ENCODE peak calls at places on chromosomes 11 and 22, in ten cellular contexts. K, U, T, A, Q, L, D, I, X and H are unnamed samples.

GRCh38 chr11:44258190-44258489 is 51.8 kb downstream of the ALX4 start:
- DNase-seq in X (peak), A (no peak), T (peak), L (no peak), U (no peak), Q (no peak), K (peak), D (no peak), I (no peak), H (no peak)

GRCh38 chr22:37223965-37224551 is 11.8 kb upstream of the SSTR3 start:
- DNase-seq in K (no peak), A (no peak), T (no peak), D (no peak), X (no peak), Q (no peak), L (no peak), I (no peak), U (no peak), H (no peak)

GRCh38 chr11:66443602-66444001 is 5.0 kb upstream of the MRPL11 start:
- DNase-seq in X (no peak), D (no peak), I (no peak), T (no peak), Q (no peak), L (peak), K (peak), U (peak), A (no peak), H (peak)

GRCh38 chr11:78386551-78386950 is 31.1 kb downstream of the GAB2 start:
- DNase-seq in Q (no peak), U (no peak), L (no peak), I (no peak), X (no peak), A (no peak), D (no peak), K (no peak), T (no peak), H (no peak)

GRCh38 chr11:20668844-20669832 is at the start of gene NELL1:
- DNase-seq in U (no peak), I (no peak), A (peak), X (no peak), T (no peak), L (peak), K (no peak), Q (peak), D (no peak), H (no peak)

GRCh38 chr22:49100316-49100715 is 727.4 kb downstream of the BRD1 start:
- DNase-seq in A (no peak), T (no peak), U (no peak), Q (no peak), D (no peak), X (no peak), K (no peak), L (no peak), I (no peak), H (no peak)

GRCh38 chr11:7573193-7573557 is 59.4 kb downstream of the PPFIBP2 start:
- DNase-seq in U (peak), D (no peak), I (no peak), A (no peak), X (no peak), L (no peak), Q (no peak), K (no peak), T (no peak), H (peak)

GRCh38 chr11:132220464-132220863 is 850.0 kb downstream of the NTM start:
- DNase-seq in A (no peak), X (no peak), Q (no peak), U (peak), L (no peak), T (no peak), D (no peak), I (no peak), K (peak), H (peak)

GRCh38 chr11:16385099-16385498 is 28.8 kb upstream of the SOX6 start:
- DNase-seq in T (no peak), X (no peak), I (no peak), L (no peak), K (no peak), A (no peak), U (no peak), Q (no peak), D (no peak), H (no peak)

GRCh38 chr11:23730307-23730998 is 766.4 kb upstream of the LUZP2 start:
- DNase-seq in L (no peak), Q (no peak), K (no peak), U (no peak), T (peak), I (no peak), A (no peak), D (no peak), X (no peak), H (no peak)

GRCh38 chr11:7532395-7532794 is 18.6 kb downstream of the PPFIBP2 start:
- DNase-seq in Q (no peak), U (no peak), L (no peak), K (no peak), D (no peak), A (no peak), T (no peak), X (no peak), I (no peak), H (no peak)

GRCh38 chr11:66981976-66982578 is 7.0 kb downstream of the C11orf86 start:
- DNase-seq in U (peak), D (peak), L (peak), Q (peak), I (peak), K (peak), X (peak), A (no peak), T (peak), H (peak)

GRCh38 chr11:1701041-1701807 is 4.2 kb downstream of the KRTAP5-6 start:
- DNase-seq in L (no peak), T (no peak), I (no peak), X (no peak), D (no peak), U (no peak), Q (no peak), K (no peak), A (no peak), H (no peak)

GRCh38 chr11:128482512-128483191 is 104.7 kb downstream of the ETS1 start:
- DNase-seq in D (no peak), I (no peak), U (peak), K (peak), T (no peak), L (no peak), Q (no peak), X (no peak), A (no peak), H (no peak)

GRCh38 chr11:97995874-97996273 is 1024.9 kb upstream of the CNTN5 start:
- DNase-seq in X (no peak), D (no peak), Q (no peak), A (no peak), K (no peak), U (no peak), I (no peak), L (no peak), T (no peak), H (no peak)

GRCh38 chr11:80773919-80774318 is 1333.1 kb upstream of the TENM4 start:
- DNase-seq in T (no peak), I (no peak), K (no peak), L (no peak), U (no peak), D (no peak), X (no peak), A (no peak), Q (no peak), H (no peak)

GRCh38 chr11:31974737-31975136 is 116.1 kb upstream of the RCN1 start:
- DNase-seq in X (no peak), D (no peak), I (no peak), L (peak), A (no peak), K (peak), U (peak), T (no peak), Q (no peak), H (peak)

GRCh38 chr11:34349882-34350281 is 7.9 kb downstream of the ABTB2 start:
- DNase-seq in L (no peak), X (no peak), Q (no peak), A (no peak), D (no peak), T (no peak), K (peak), I (no peak), U (no peak), H (no peak)

GRCh38 chr11:118202599-118203422 is 22.0 kb downstream of the JAML start:
- DNase-seq in X (no peak), T (no peak), K (no peak), I (no peak), L (no peak), U (no peak), A (no peak), D (no peak), Q (peak), H (no peak)

GRCh38 chr22:19986410-19987341 is 29.9 kb downstream of the ARVCF start:
- DNase-seq in X (peak), U (peak), I (peak), D (no peak), T (peak), L (peak), A (peak), Q (peak), K (peak), H (peak)

GRCh38 chr11:130023204-130023603 is 20.6 kb upstream of the PRDM10 start:
- DNase-seq in I (no peak), K (peak), U (peak), T (no peak), X (no peak), L (peak), Q (no peak), A (no peak), D (no peak), H (peak)

GRCh38 chr11:74473382-74474201 is 6.2 kb upstream of the KCNE3 start:
- DNase-seq in U (no peak), L (no peak), X (no peak), T (no peak), I (no peak), A (peak), K (no peak), Q (no peak), D (no peak), H (no peak)

GRCh38 chr11:11612439-11612838 is 9.4 kb downstream of the GALNT18 start:
- DNase-seq in I (no peak), T (no peak), X (no peak), D (no peak), K (no peak), L (no peak), A (no peak), Q (no peak), U (no peak), H (no peak)

GRCh38 chr22:25637672-25638071 is 73.2 kb downstream of the GRK3 start:
- DNase-seq in A (no peak), T (no peak), X (no peak), K (no peak), U (no peak), L (no peak), Q (no peak), D (no peak), I (no peak), H (no peak)

GRCh38 chr11:88179141-88179540 is 3.9 kb upstream of the RAB38 start:
- DNase-seq in X (no peak), K (peak), U (no peak), I (no peak), L (peak), D (no peak), A (no peak), Q (no peak), T (no peak), H (no peak)

GRCh38 chr11:128302425-128303186 is 284.8 kb downstream of the ETS1 start:
- DNase-seq in U (no peak), A (no peak), I (no peak), X (no peak), K (no peak), T (no peak), Q (no peak), D (no peak), L (no peak), H (no peak)

GRCh38 chr22:48485144-48486135 is 1342.2 kb downstream of the BRD1 start:
- DNase-seq in K (no peak), U (no peak), T (no peak), Q (no peak), L (no peak), X (no peak), I (no peak), D (no peak), A (no peak), H (no peak)

GRCh38 chr11:34546511-34547206 is 33.1 kb upstream of the ELF5 start:
- DNase-seq in D (no peak), X (no peak), A (no peak), I (no peak), L (peak), K (no peak), Q (no peak), U (no peak), T (no peak), H (no peak)

GRCh38 chr11:59556883-59557205 is 45.5 kb downstream of the OR4D9 start:
- DNase-seq in L (peak), T (peak), D (no peak), X (no peak), U (no peak), K (peak), A (no peak), I (no peak), Q (no peak), H (no peak)

GRCh38 chr11:89660234-89660633 is 49.9 kb upstream of the TRIM77 start:
- DNase-seq in X (no peak), D (no peak), Q (no peak), T (no peak), K (no peak), I (no peak), L (no peak), U (no peak), A (no peak), H (no peak)

DNA sequence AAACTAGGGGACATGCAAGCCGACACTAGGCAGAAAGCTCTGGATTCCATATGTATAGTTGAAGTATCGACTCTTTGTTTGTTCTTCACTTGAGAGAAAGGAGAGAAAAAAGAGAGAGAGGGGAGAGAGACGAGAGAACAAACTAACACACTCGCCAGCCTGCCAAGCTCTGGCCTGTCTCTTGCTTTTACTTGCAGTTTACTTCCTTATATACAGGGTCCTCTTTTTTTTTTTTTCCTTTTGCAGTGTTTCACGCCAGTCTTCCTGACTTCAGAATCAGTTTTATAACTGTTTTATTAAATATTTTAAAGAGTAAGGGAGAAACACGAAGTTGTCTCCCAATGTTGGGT is 19.9 kb downstream of the TEAD1 start:
- DNase-seq in U (peak), L (no peak), I (peak), K (peak), T (no peak), A (no peak), X (no peak), Q (no peak), D (no peak), H (no peak)
- H3K4me3 ChIP-seq in U (no peak), L (no peak), I (peak), K (peak), T (no peak), A (no peak), X (no peak), Q (no peak), D (peak), H (peak)

DNA sequence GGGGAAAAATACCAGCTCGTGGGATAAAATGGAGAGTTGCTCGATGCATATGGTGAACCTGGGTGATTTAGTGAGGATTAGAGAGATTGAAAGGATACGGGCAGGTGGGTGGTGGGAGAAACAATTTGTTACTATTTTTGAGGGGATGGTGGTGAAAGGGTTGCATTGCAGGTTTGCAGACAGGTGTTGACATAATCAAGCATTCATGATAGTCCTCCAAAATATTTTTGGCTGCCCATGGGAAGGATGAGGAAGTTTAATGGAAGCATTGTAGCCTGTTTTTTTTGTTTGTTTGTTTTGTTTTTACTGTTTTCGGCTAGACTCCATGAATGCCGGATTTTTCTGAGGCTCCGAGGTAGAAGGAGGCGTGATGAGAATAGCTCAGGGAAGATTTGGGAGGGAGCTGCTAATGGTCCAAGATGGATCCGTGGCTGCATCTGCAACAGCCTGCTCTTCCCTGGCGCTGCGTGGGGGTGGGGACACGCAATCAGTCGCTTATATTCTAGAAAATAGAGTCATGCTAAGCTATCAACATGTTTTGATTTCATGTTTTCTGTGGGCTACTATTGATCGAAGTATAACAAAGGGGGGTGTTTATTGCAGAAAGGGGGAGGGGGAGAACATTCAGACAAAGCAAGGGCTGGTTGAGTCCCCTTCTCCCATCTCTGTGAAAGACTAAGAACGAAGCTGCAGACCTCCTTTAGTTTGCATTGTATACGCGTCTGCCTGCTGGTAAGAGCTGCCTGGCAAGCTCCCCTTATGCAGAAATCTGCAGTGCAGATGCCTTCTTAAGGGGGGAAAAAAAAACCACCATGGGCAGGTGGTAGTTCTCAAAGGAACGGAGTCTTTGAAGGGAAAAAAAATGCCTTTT is 980 bp downstream of the RTN3 start:
- DNase-seq in X (no peak), U (peak), L (peak), K (peak), I (no peak), A (peak), T (peak), Q (no peak), D (no peak), H (peak)
- TF ChIP-seq CTCF in X (no peak), U (no peak), L (peak), K (no peak), I (peak), A (no peak), T (peak), Q (no peak), D (peak), H (no peak)

GRCh38 chr11:13337986-13338436 is 60.4 kb downstream of the BMAL1 start:
- DNase-seq in T (no peak), A (no peak), D (no peak), U (peak), L (peak), Q (no peak), X (no peak), K (peak), I (no peak), H (peak)
- H3K4me3 ChIP-seq in T (no peak), A (no peak), D (peak), U (peak), L (no peak), Q (no peak), X (no peak), K (peak), I (peak), H (peak)

GRCh38 chr11:68424101-68424632 is 36.4 kb upstream of the PPP6R3 start:
- DNase-seq in A (no peak), T (no peak), I (no peak), L (no peak), K (no peak), D (no peak), X (no peak), Q (no peak), U (no peak), H (no peak)

GRCh38 chr11:68429661-68430060 is 30.9 kb upstream of the PPP6R3 start:
- DNase-seq in K (no peak), T (no peak), A (no peak), Q (no peak), L (no peak), I (no peak), X (no peak), U (no peak), D (no peak), H (no peak)

GRCh38 chr11:68423481-68423880 is 37.1 kb upstream of the PPP6R3 start:
- DNase-seq in T (no peak), L (no peak), A (no peak), I (no peak), K (no peak), U (no peak), D (no peak), X (no peak), Q (no peak), H (no peak)

GRCh38 chr11:68425866-68426380 is 34.6 kb upstream of the PPP6R3 start:
- DNase-seq in A (no peak), D (no peak), Q (no peak), I (no peak), L (no peak), U (no peak), T (no peak), X (no peak), K (no peak), H (no peak)

DNA sequence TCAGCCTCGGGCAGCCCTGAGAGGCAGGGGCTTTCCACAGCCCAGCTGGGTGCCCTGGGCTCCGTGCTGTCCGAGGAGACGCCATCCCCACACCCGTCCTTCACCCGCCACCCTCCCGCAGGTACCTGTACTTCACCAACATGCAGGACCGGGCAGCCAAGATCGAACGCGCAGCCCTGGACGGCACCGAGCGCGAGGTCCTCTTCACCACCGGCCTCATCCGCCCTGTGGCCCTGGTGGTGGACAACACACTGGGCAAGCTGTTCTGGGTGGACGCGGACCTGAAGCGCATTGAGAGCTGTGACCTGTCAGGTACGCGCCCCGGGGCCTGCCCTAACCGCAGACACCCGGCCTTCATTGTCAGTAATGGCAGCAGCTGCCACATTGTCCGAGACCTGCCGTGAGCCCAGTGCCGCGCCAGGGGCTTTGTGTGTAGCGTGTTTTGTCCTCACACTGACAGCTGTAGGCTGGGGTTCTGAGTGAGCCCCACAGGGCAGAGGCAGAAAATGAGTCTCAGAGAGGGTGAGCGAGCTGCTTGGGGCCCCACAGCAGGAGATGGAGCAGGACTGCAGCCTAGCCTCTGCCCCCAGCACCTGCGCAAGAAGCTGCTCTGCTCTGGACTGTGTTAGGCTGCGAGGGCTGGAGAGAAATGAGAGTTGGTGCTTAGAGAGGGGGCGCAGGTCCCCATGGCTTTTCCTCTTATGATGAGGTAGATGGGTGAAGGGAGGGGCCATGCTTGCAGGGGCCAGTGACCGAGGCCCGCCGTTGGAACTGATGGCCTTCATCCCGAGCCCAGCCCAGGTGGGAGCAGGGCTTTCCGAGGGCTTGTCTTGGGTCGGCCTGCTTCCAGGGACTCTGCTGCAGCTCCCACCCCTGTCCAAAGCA is 35.3 kb upstream of the PPP6R3 start:
- DNase-seq in K (no peak), D (no peak), X (no peak), T (no peak), Q (no peak), U (no peak), I (no peak), L (no peak), A (no peak), H (no peak)
- TF ChIP-seq CTCF in K (no peak), D (no peak), X (no peak), T (no peak), Q (no peak), U (no peak), I (no peak), L (no peak), A (no peak), H (no peak)

GRCh38 chr22:17086750-17087149 is 1.9 kb downstream of the IL17RA start:
- DNase-seq in K (no peak), T (no peak), U (no peak), D (no peak), I (no peak), A (no peak), L (no peak), X (no peak), Q (no peak), H (no peak)
- H3K4me3 ChIP-seq in K (no peak), T (no peak), U (no peak), D (peak), I (no peak), A (no peak), L (no peak), X (no peak), Q (no peak), H (peak)